ENCODE peak calls at places on chromosome 13, in four cellular contexts. A, W, N and T are unnamed samples.
A peak's percentile ranks its signal among the peaks of the same experiment; 100 is the strongest.

GRCh38 chr13:47826481-47826880 is 174.6 kb downstream of the SUCLA2 start:
- DNase-seq in A (no peak), W (no peak), N (no peak), T (no peak)

GRCh38 chr13:43245374-43245964 is 222.1 kb downstream of the DNAJC15 start:
- DNase-seq in A (no peak), W (no peak), N (no peak), T (no peak)

GRCh38 chr13:45258339-45258685 is 57.5 kb upstream of the KCTD4 start:
- DNase-seq in A (no peak), W (no peak), N (no peak), T (peak; percentile 10)

GRCh38 chr13:22128413-22129198 is 457.7 kb downstream of the FGF9 start:
- DNase-seq in A (no peak), W (no peak), N (no peak), T (no peak)

GRCh38 chr13:113090415-113090770 is 15.2 kb upstream of the F7 start:
- DNase-seq in A (no peak), W (peak; percentile 22), N (no peak), T (no peak)

GRCh38 chr13:90201198-90201597 is 1146.3 kb upstream of the MIR17HG start:
- DNase-seq in A (no peak), W (no peak), N (no peak), T (no peak)

GRCh38 chr13:26482451-26483197 is 74.9 kb upstream of the WASF3 start:
- DNase-seq in A (peak; percentile 71), W (peak; percentile 66), N (peak; percentile 23), T (peak; percentile 61)

GRCh38 chr13:99496322-99497142 is 4.7 kb upstream of the TM9SF2 start:
- DNase-seq in A (no peak), W (no peak), N (peak; percentile 75), T (peak; percentile 98)

GRCh38 chr13:41188584-41188983 is 5.8 kb downstream of the KBTBD7 start:
- DNase-seq in A (no peak), W (no peak), N (no peak), T (no peak)

GRCh38 chr13:99269627-99270252 is 11.6 kb upstream of the GPR18 start:
- DNase-seq in A (no peak), W (no peak), N (no peak), T (peak; percentile 25)

GRCh38 chr13:100664171-100664900 is 10.3 kb downstream of the TMTC4 start:
- DNase-seq in A (no peak), W (no peak), N (no peak), T (no peak)

GRCh38 chr13:110626510-110626909 is 11.2 kb downstream of the NAXD start:
- DNase-seq in A (no peak), W (no peak), N (no peak), T (no peak)

GRCh38 chr13:74487091-74487722 is 353.0 kb upstream of the KLF12 start:
- DNase-seq in A (no peak), W (no peak), N (no peak), T (no peak)

GRCh38 chr13:98959299-98959698 is 18.6 kb downstream of the DOCK9 start:
- DNase-seq in A (no peak), W (no peak), N (no peak), T (no peak)

GRCh38 chr13:113022391-113023216 is 53.6 kb downstream of the MCF2L start:
- DNase-seq in A (no peak), W (no peak), N (no peak), T (peak; percentile 98)

GRCh38 chr13:111280666-111281577 is 39.5 kb upstream of the TEX29 start:
- DNase-seq in A (no peak), W (no peak), N (no peak), T (no peak)

GRCh38 chr13:33114146-33114545 is 97.9 kb downstream of the KL start:
- DNase-seq in A (no peak), W (no peak), N (no peak), T (no peak)

GRCh38 chr13:34817246-34817645 is 124.8 kb upstream of the NBEA start:
- DNase-seq in A (no peak), W (no peak), N (no peak), T (no peak)

GRCh38 chr13:94309997-94310842 is 169.3 kb downstream of the DCT start:
- DNase-seq in A (no peak), W (no peak), N (no peak), T (no peak)

GRCh38 chr13:43291289-43292055 is 268.1 kb downstream of the DNAJC15 start:
- DNase-seq in A (no peak), W (no peak), N (no peak), T (no peak)

DNA sequence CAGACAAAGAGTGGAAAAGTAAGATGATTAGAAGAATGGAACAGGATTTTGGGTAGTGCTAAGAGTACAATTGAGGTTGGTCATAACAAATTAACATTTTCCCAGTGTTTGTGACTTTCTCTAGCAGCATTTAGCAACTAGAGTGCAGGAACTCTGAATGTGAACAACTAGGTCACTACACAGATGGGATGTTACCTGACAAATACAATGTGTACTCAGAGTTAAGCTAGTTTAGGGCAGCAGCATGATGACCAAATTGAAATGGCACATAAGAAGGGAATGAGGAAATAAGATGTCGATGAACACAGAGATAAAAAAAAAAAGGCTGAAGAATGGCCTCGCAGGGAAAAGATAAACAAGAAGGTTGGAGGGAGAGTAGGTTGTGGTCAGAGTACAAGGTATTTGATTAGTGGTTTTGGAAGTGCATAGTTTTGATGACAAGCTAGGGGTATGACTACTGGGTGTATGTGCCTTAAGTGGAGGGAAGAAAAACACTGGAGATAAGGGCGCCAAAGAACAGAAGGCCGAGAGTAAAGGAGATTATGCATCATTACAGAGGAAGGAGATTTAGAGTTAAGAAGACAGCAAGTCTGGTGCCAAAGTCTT is 381.1 kb downstream of the FGF14 start:
- DNase-seq in A (no peak), W (no peak), N (no peak), T (no peak)
- TF ChIP-seq ESRRA in A (no peak), W (no peak), N (no peak), T (no peak)

GRCh38 chr13:63438951-63439350 is 2023.3 kb upstream of the PCDH20 start:
- DNase-seq in A (no peak), W (no peak), N (no peak), T (no peak)

GRCh38 chr13:63436288-63436687 is 2020.6 kb upstream of the PCDH20 start:
- DNase-seq in A (no peak), W (no peak), N (no peak), T (no peak)

GRCh38 chr13:63435668-63436275 is 2020.1 kb upstream of the PCDH20 start:
- DNase-seq in A (no peak), W (no peak), N (no peak), T (no peak)

GRCh38 chr13:63433546-63434150 is 2018.0 kb upstream of the PCDH20 start:
- DNase-seq in A (no peak), W (no peak), N (no peak), T (no peak)
- TF ChIP-seq CEBPB in A (no peak), W (no peak), N (no peak), T (no peak)

DNA sequence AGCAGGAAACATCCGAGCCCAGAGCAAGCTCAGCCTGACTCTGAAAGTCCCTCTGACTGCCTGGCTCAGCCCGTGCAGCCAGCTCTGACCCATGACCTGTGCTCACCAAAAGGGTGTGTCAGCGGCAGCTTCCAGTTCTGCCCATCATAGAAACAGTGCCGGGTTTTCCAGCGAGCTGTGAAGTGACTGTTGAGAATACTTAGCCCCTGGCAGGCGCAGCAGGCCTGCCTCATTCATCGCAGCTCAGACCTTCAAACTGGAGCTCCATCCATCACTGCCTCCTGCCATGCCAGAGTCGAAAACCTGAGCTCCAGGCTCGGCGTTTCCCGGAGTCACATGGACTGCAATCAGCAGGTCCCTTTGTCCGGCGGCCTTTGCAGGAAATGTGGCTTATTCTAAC is 16.3 kb upstream of the GSX1 start:
- DNase-seq in A (no peak), W (no peak), N (no peak), T (no peak)
- TF ChIP-seq ESRRA in A (no peak), W (no peak), N (no peak), T (no peak)

DNA sequence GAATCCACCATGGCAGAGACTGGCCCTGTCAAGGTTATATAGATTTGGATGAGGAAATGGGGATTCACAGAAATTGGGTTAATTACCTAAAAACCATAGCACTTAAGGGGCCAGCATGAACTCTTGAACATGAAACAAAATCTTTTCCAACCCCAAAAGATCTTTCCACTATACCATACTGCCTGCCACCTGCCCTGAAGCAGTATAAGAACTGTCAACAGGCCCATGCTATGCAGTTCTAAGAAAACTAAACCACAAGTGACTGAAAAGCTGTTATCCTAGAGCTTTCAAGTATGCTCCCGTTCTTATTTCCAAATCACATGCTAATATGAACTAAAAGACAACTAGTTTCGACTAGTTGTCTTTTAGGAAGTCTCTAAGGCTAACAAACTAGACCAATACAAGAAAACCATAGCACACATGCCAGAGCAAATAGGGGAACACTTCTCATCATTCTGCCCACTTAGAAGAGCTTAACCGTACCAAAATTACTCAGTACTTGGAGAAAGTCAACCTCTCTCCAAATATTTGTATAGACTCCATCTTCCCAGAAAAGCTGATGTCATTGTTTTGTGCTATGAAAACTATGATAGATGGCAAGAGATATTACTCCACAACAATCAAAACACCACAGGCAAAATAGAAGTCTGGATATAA is 27.5 kb downstream of the HSPH1 start:
- DNase-seq in A (no peak), W (no peak), N (no peak), T (no peak)
- TF ChIP-seq CEBPB in A (no peak), W (no peak), N (no peak), T (no peak)

DNA sequence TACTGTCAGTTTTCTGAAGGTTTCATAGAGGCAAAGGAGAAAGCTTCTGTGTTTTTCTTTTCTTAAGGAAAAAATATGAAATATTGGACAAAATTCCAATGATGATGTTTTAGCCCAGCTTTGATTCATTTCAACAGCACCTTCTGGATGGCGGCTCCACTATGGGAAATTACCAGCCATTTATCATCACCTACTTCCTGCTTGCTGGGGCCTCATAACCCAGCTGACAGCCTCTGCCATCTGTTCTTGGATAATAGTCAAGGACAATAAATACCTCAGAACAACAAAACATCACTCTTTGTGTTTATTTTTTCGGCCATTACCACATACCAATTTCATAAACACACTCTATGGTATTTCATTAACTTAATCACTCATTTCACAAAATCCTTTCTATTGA is 629.9 kb downstream of the LIG4 start:
- DNase-seq in A (no peak), W (no peak), N (no peak), T (no peak)
- TF ChIP-seq ESRRA in A (no peak), W (no peak), N (no peak), T (no peak)

DNA sequence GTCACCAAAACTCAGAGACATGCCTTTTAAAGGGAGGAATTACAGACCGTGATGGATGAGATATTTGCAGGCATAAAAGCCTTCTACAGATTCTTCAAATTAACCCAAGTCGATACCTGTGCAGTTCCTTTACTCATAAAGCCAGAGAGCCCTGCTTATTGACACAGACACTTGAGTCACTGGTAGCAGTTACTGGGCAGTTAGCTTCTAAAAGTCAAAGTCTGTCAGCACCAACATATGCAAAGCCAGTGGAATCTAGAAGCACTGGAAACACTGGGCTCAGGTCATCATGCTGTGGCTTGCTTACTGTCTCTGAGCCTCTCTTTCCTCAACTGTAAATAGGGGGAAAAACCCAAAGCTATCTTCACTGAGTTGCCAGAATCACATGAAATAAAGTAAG is 25.7 kb upstream of the LRCH1 start:
- DNase-seq in A (no peak), W (no peak), N (no peak), T (no peak)
- TF ChIP-seq CEBPB in A (no peak), W (no peak), N (no peak), T (no peak)

GRCh38 chr13:29977721-29978120 is 127.3 kb upstream of the UBL3 start:
- DNase-seq in A (no peak), W (no peak), N (no peak), T (no peak)
- TF ChIP-seq ESRRA in A (no peak), W (no peak), N (no peak), T (no peak)

DNA sequence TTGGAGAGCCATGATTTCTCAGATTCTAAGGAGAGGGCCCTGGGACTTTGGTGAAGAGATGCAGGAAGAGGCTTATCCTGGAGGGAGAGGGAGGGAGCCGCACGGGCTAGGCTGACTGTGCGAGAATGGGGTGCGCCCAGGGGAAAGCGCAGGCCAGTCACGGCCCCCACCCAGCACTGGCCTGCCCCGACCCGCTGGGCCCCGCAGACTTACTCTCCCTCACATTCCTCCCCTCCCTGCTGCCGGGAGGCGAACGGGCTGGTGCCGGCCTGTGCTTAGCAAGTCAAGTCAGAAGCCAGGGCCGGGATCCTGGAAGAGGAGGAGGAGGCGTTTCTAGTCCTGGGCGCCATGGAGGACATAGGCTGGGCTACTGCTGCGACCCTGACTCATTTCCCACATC is 120.0 kb downstream of the CRYL1 start:
- DNase-seq in A (no peak), W (no peak), N (no peak), T (no peak)
- TF ChIP-seq CEBPB in A (no peak), W (no peak), N (no peak), T (no peak)